ENCODE peak calls at places on chromosomes 5 and 9, in six cellular contexts. D is heart right ventricle; H is AG10803; B is breast epithelium; C is heart left ventricle; W is CD8-positive, alpha-beta T cell. J is an unnamed sample.

GRCh38 chr9:127424669-127424986 is 446 bp downstream of the ZNF79 start:
- DNase-seq in D (no peak), H (no peak), B (no peak), C (no peak), W (no peak), J (no peak)

GRCh38 chr9:118643118-118643517 is 726.1 kb downstream of the BRINP1 start:
- DNase-seq in D (no peak), H (peak), B (no peak), C (no peak), W (no peak), J (no peak)

GRCh38 chr5:91206734-91207133 is 176.4 kb downstream of the ARRDC3 start:
- DNase-seq in D (no peak), H (peak), B (no peak), C (no peak), W (no peak), J (peak)

GRCh38 chr9:111158375-111158774 is 120.1 kb upstream of the LPAR1 start:
- DNase-seq in D (no peak), H (peak), B (no peak), C (no peak), W (no peak), J (peak)

GRCh38 chr9:87868635-87869034 is 14.0 kb upstream of the SPATA31E1 start:
- DNase-seq in D (no peak), H (no peak), B (no peak), C (no peak), W (no peak), J (no peak)

GRCh38 chr9:131943397-131943796 is 136.3 kb downstream of the MED27 start:
- DNase-seq in D (no peak), H (no peak), B (no peak), C (no peak), W (no peak), J (no peak)

GRCh38 chr5:133236541-133236951 is 184.7 kb downstream of the HSPA4 start:
- DNase-seq in D (no peak), H (no peak), B (no peak), C (no peak), W (no peak), J (no peak)

GRCh38 chr9:20658677-20659473 is 25.2 kb upstream of the FOCAD start:
- DNase-seq in D (no peak), H (no peak), B (no peak), C (no peak), W (no peak), J (no peak)

GRCh38 chr5:351911-352225 is 30.4 kb downstream of the AHRR start:
- DNase-seq in D (no peak), H (no peak), B (no peak), C (no peak), W (no peak), J (no peak)

GRCh38 chr5:168740821-168741213 is 161.6 kb upstream of the PANK3 start:
- DNase-seq in D (no peak), H (no peak), B (no peak), C (peak), W (no peak), J (no peak)

GRCh38 chr9:132327537-132327936 is 27.2 kb downstream of the SETX start:
- DNase-seq in D (no peak), H (no peak), B (no peak), C (no peak), W (no peak), J (no peak)

GRCh38 chr9:71941998-71942567 is 30.6 kb downstream of the C9orf85 start:
- DNase-seq in D (no peak), H (no peak), B (no peak), C (no peak), W (no peak), J (no peak)

GRCh38 chr9:94980947-94981632 is 254.6 kb downstream of the AOPEP start:
- DNase-seq in D (no peak), H (no peak), B (no peak), C (no peak), W (no peak), J (no peak)

GRCh38 chr5:171431251-171431777 is 11.9 kb downstream of the FGF18 start:
- DNase-seq in D (no peak), H (no peak), B (no peak), C (no peak), W (no peak), J (no peak)

GRCh38 chr5:180832638-180833068 is 28.4 kb downstream of the ZFP62 start:
- DNase-seq in D (no peak), H (no peak), B (no peak), C (no peak), W (no peak), J (no peak)

GRCh38 chr9:5762421-5762820 is 70.5 kb downstream of the ERMP1 start:
- DNase-seq in D (no peak), H (no peak), B (no peak), C (no peak), W (no peak), J (peak)

GRCh38 chr5:135332519-135333150 is 66.4 kb downstream of the MACROH2A1 start:
- DNase-seq in D (no peak), H (peak), B (no peak), C (no peak), W (no peak), J (peak)

GRCh38 chr5:137264041-137264440 is 235.1 kb downstream of the SPOCK1 start:
- DNase-seq in D (no peak), H (peak), B (no peak), C (no peak), W (no peak), J (peak)

GRCh38 chr5:137148128-137148527 is 351.0 kb downstream of the SPOCK1 start:
- DNase-seq in D (no peak), H (no peak), B (no peak), C (no peak), W (no peak), J (no peak)

GRCh38 chr5:54520438-54520846 is 2.9 kb downstream of the SNX18 start:
- DNase-seq in D (no peak), H (peak), B (no peak), C (peak), W (no peak), J (peak)

GRCh38 chr9:37151802-37152201 is 31.4 kb downstream of the ZCCHC7 start:
- DNase-seq in D (no peak), H (no peak), B (no peak), C (no peak), W (no peak), J (no peak)

GRCh38 chr5:87195616-87196015 is 72.1 kb upstream of the RASA1 start:
- DNase-seq in D (no peak), H (peak), B (no peak), C (no peak), W (no peak), J (peak)

GRCh38 chr5:10099548-10099947 is 150.1 kb downstream of the ATPSCKMT start:
- DNase-seq in D (no peak), H (no peak), B (no peak), C (no peak), W (no peak), J (no peak)

GRCh38 chr5:14413331-14413750 is 168.3 kb upstream of the OTULINL start:
- DNase-seq in D (no peak), H (no peak), B (no peak), C (no peak), W (peak), J (peak)

GRCh38 chr5:127926974-127927373 is 156.6 kb upstream of the SLC12A2 start:
- DNase-seq in D (no peak), H (no peak), B (no peak), C (no peak), W (no peak), J (no peak)

GRCh38 chr5:139197710-139198669 is at the start of gene SIL1:
- DNase-seq in D (peak), H (peak), B (peak), C (peak), W (peak), J (peak)

GRCh38 chr5:151107084-151107483 is 26.2 kb upstream of the TNIP1 start:
- DNase-seq in D (no peak), H (no peak), B (no peak), C (no peak), W (no peak), J (no peak)

GRCh38 chr5:151110992-151111391 is 30.2 kb upstream of the TNIP1 start:
- DNase-seq in D (no peak), H (no peak), B (no peak), C (no peak), W (no peak), J (no peak)

GRCh38 chr5:151108566-151108965 is 27.7 kb upstream of the TNIP1 start:
- DNase-seq in D (no peak), H (no peak), B (no peak), C (no peak), W (no peak), J (no peak)

GRCh38 chr5:151107738-151108520 is 27.1 kb upstream of the TNIP1 start:
- DNase-seq in D (no peak), H (peak), B (peak), C (peak), W (no peak), J (peak)

DNA sequence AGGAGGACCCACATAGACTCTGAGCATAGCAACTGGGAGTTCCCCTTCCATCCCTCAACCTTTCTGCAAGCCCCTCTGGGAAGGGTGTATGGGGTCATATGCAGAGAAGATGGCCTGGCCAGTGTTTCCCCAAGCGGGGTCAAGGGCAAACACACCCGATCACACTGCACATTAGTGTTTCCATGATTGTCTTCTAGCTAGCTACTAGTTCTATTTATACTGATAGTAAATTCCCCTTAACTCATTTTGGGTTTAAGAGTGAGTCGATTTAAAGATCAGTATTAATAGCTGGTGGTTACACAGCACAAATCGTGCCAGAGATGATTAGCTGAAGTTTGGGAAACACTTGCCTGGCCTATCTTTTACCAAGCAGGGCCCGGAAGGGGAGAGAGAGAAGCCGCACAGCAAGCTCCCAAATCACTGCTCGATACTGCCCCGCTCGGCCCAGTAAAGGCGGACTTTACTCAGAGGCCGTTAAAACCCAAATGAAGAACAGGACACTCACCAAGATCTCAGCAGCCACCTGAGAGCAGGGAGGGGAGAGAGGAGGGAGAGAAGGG is 29.4 kb upstream of the TNIP1 start:
- DNase-seq in D (no peak), H (no peak), B (no peak), C (no peak), W (no peak), J (no peak)
- TF ChIP-seq CTCF in D (peak), H (no peak), B (no peak), C (peak), W (no peak), J (no peak)

GRCh38 chr9:78904686-78905085 is 607.8 kb downstream of the PSAT1 start:
- DNase-seq in D (no peak), H (no peak), B (no peak), C (no peak), W (no peak), J (no peak)

GRCh38 chr9:78900500-78900899 is 603.6 kb downstream of the PSAT1 start:
- DNase-seq in D (no peak), H (no peak), B (no peak), C (no peak), W (no peak), J (no peak)

GRCh38 chr9:78899006-78899405 is 602.1 kb downstream of the PSAT1 start:
- DNase-seq in D (no peak), H (no peak), B (no peak), C (no peak), W (no peak), J (no peak)

GRCh38 chr9:78903581-78903980 is 606.7 kb downstream of the PSAT1 start:
- DNase-seq in D (no peak), H (peak), B (no peak), C (no peak), W (no peak), J (peak)

GRCh38 chr9:78902051-78902450 is 605.1 kb downstream of the PSAT1 start:
- DNase-seq in D (no peak), H (no peak), B (no peak), C (no peak), W (no peak), J (no peak)
- H3K4me3 ChIP-seq in D (no peak), H (no peak), B (no peak), C (no peak), W (no peak), J (no peak)

GRCh38 chr9:84668204-84669007 is 1.1 kb upstream of the NTRK2 start:
- DNase-seq in D (peak), H (peak), B (peak), C (peak), W (no peak), J (peak)

GRCh38 chr9:84669008-84669292 is 579 bp upstream of the NTRK2 start:
- DNase-seq in D (no peak), H (no peak), B (no peak), C (no peak), W (no peak), J (no peak)

GRCh38 chr9:84669293-84670105 is at the start of gene NTRK2:
- DNase-seq in D (peak), H (no peak), B (no peak), C (peak), W (no peak), J (peak)

GRCh38 chr9:84670106-84670800 is 724 bp downstream of the NTRK2 start:
- DNase-seq in D (peak), H (no peak), B (no peak), C (peak), W (no peak), J (no peak)

GRCh38 chr9:84667571-84668203 is 1.8 kb upstream of the NTRK2 start:
- DNase-seq in D (no peak), H (no peak), B (no peak), C (peak), W (no peak), J (peak)
- TF ChIP-seq CTCF in D (peak), H (peak), B (peak), C (peak), W (no peak), J (peak)

GRCh38 chr9:70602364-70603019 is 188.0 kb upstream of the KLF9 start:
- DNase-seq in D (no peak), H (peak), B (no peak), C (peak), W (peak), J (peak)

GRCh38 chr9:70603020-70603411 is 188.6 kb upstream of the KLF9 start:
- DNase-seq in D (no peak), H (no peak), B (no peak), C (no peak), W (no peak), J (no peak)

GRCh38 chr9:70597886-70598285 is 183.4 kb upstream of the KLF9 start:
- DNase-seq in D (no peak), H (no peak), B (no peak), C (no peak), W (no peak), J (no peak)

GRCh38 chr9:70601000-70601929 is 186.8 kb upstream of the KLF9 start:
- DNase-seq in D (peak), H (peak), B (peak), C (peak), W (no peak), J (peak)

GRCh38 chr9:70600479-70600878 is 186.0 kb upstream of the KLF9 start:
- DNase-seq in D (no peak), H (peak), B (no peak), C (peak), W (no peak), J (peak)
- H3K4me3 ChIP-seq in D (no peak), H (no peak), B (peak), C (no peak), W (no peak), J (no peak)

GRCh38 chr5:73312872-73313510 is 135.6 kb downstream of the FOXD1 start:
- DNase-seq in D (no peak), H (peak), B (no peak), C (no peak), W (no peak), J (no peak)
- TF ChIP-seq CTCF in D (no peak), H (no peak), B (no peak), C (no peak), W (no peak), J (no peak)

GRCh38 chr5:1387059-1387755 is 42.3 kb upstream of the CLPTM1L start:
- DNase-seq in D (no peak), H (no peak), B (no peak), C (no peak), W (no peak), J (no peak)
- H3K4me3 ChIP-seq in D (no peak), H (no peak), B (peak), C (no peak), W (peak), J (no peak)

GRCh38 chr5:33527696-33528095 is 86.9 kb downstream of the TARS1 start:
- DNase-seq in D (no peak), H (no peak), B (no peak), C (no peak), W (no peak), J (no peak)
- TF ChIP-seq CTCF in D (no peak), H (no peak), B (no peak), C (no peak), W (no peak), J (no peak)

DNA sequence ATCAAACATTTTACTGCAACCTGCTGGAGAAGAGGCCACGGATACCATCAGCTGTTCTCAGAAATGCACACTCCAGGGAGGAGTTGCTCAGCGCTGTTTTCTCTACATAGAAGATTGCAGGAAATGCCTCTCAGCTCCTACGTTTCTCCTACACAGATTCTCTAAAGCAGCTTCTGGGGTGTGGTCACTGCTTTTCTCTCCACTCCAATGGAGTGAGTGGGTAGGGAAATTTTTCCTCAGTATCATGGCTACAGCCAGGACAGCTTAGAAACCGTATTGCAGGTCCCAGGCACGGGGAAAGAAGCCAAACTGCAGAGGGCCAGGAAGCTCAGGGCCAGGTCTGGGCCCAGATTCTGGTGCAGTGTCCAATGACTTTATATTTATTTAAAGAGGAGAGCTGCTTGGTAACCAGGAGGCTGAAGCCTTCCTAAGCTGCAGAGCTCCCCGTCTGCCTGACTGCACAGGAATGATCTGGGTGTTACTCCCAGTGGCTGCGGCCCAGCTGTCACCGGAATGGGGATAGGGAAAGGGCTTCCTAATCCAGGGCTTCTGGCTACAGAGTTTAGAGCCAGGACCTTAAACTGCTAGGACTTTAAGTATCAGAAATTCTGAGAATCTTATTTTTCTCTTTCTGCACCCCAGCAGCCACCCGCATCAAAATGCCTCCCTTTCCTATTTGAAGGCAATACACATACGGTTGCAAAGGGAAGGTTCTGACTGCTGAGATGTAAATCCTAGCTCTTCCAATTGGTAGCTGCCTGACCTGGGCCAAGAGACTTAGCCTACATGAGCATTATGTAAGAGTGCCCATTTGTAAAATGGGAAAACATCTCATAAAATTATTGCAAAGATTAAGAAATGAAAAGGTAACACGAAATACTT is 1.4 kb upstream of the SPTAN1 start:
- DNase-seq in D (peak), H (peak), B (no peak), C (peak), W (no peak), J (peak)
- H3K4me3 ChIP-seq in D (peak), H (peak), B (peak), C (peak), W (no peak), J (peak)

GRCh38 chr5:154723740-154724505 is 31.3 kb upstream of the LARP1 start:
- DNase-seq in D (no peak), H (peak), B (no peak), C (no peak), W (no peak), J (peak)
- TF ChIP-seq CTCF in D (no peak), H (no peak), B (no peak), C (no peak), W (no peak), J (no peak)